ENCODE peak calls at places on chromosomes 2 and 18, in eight cellular contexts. B, E, Q, H, V, W, U and A are unnamed samples.

GRCh38 chr2:166573393-166573792 is 79.3 kb upstream of the SCN7A start:
- DNase-seq in B (peak), E (peak), Q (no peak), H (no peak), V (no peak), W (no peak), U (no peak), A (no peak)

GRCh38 chr2:135662088-135662487 is 79.6 kb upstream of the UBXN4 start:
- DNase-seq in B (no peak), E (peak), Q (no peak), H (no peak), V (no peak), W (no peak), U (no peak), A (no peak)

GRCh38 chr2:29293830-29294438 is 178.7 kb downstream of the CLIP4 start:
- DNase-seq in B (peak), E (peak), Q (no peak), H (no peak), V (peak), W (peak), U (no peak), A (no peak)

GRCh38 chr2:43731211-43731610 is 42.6 kb upstream of the DYNC2LI1 start:
- DNase-seq in B (no peak), E (no peak), Q (no peak), H (no peak), V (no peak), W (no peak), U (no peak), A (no peak)

GRCh38 chr2:45691152-45691551 is 39.7 kb downstream of the PRKCE start:
- DNase-seq in B (no peak), E (no peak), Q (no peak), H (no peak), V (no peak), W (no peak), U (peak), A (no peak)

GRCh38 chr2:100906679-100907078 is 86.7 kb downstream of the NPAS2 start:
- DNase-seq in B (no peak), E (no peak), Q (no peak), H (no peak), V (no peak), W (no peak), U (no peak), A (no peak)

GRCh38 chr2:228657807-228658402 is 476.4 kb upstream of the SPHKAP start:
- DNase-seq in B (peak), E (peak), Q (no peak), H (no peak), V (peak), W (no peak), U (no peak), A (peak)

GRCh38 chr2:149258531-149258930 is 71.9 kb upstream of the LYPD6 start:
- DNase-seq in B (peak), E (no peak), Q (no peak), H (no peak), V (no peak), W (no peak), U (no peak), A (no peak)

GRCh38 chr18:32029558-32029957 is 10.9 kb downstream of the RNF125 start:
- DNase-seq in B (no peak), E (no peak), Q (no peak), H (no peak), V (no peak), W (no peak), U (no peak), A (no peak)

GRCh38 chr18:6537468-6537867 is 122.8 kb upstream of the L3MBTL4 start:
- DNase-seq in B (no peak), E (no peak), Q (no peak), H (no peak), V (no peak), W (no peak), U (no peak), A (no peak)

GRCh38 chr2:201267278-201268030 is 7.1 kb downstream of the CASP8 start:
- DNase-seq in B (no peak), E (no peak), Q (no peak), H (no peak), V (no peak), W (no peak), U (no peak), A (no peak)

GRCh38 chr2:238267884-238268680 is 20.3 kb downstream of the PER2 start:
- DNase-seq in B (peak), E (no peak), Q (peak), H (no peak), V (no peak), W (no peak), U (no peak), A (no peak)

GRCh38 chr2:121635371-121635770 is 13.9 kb downstream of the CLASP1 start:
- DNase-seq in B (no peak), E (no peak), Q (no peak), H (no peak), V (no peak), W (no peak), U (no peak), A (no peak)

GRCh38 chr2:72325592-72326422 is 178.1 kb upstream of the CYP26B1 start:
- DNase-seq in B (peak), E (peak), Q (no peak), H (no peak), V (peak), W (no peak), U (no peak), A (no peak)

GRCh38 chr18:34834897-34835296 is 124.8 kb downstream of the DTNA start:
- DNase-seq in B (no peak), E (no peak), Q (no peak), H (no peak), V (no peak), W (no peak), U (no peak), A (no peak)

GRCh38 chr2:98460573-98461560 is 16.2 kb downstream of the INPP4A start:
- DNase-seq in B (no peak), E (no peak), Q (peak), H (no peak), V (no peak), W (no peak), U (no peak), A (no peak)

GRCh38 chr2:9763356-9764152 is 79.7 kb upstream of the TAF1B start:
- DNase-seq in B (peak), E (peak), Q (no peak), H (no peak), V (peak), W (no peak), U (no peak), A (no peak)